ENCODE peak calls at places on chromosomes 5 and 9, in nine cellular contexts. One of them, this sample, is unnamed.

GRCh38 chr5:32342656-32343055 is 29.9 kb upstream of the MTMR12 start:
- DNase-seq in transverse colon: no peak
- DNase-seq in IMR-90: no peak
- DNase-seq in heart left ventricle: no peak
- DNase-seq in ovary: no peak
- DNase-seq in adrenal gland: no peak
- DNase-seq in HCT116: no peak
- DNase-seq in spleen: no peak
- DNase-seq in GM12878: no peak
- DNase-seq in this sample: no peak

GRCh38 chr9:37486616-37487544 is 1.1 kb downstream of the POLR1E start:
- DNase-seq in transverse colon: peak; percentile 31
- DNase-seq in IMR-90: peak; percentile 98
- DNase-seq in heart left ventricle: no peak
- DNase-seq in ovary: peak; percentile 60
- DNase-seq in adrenal gland: peak; percentile 84
- DNase-seq in HCT116: no peak
- DNase-seq in spleen: no peak
- DNase-seq in GM12878: no peak
- DNase-seq in this sample: no peak

GRCh38 chr5:27815061-27815460 is 776.7 kb upstream of the CDH9 start:
- DNase-seq in transverse colon: no peak
- DNase-seq in IMR-90: no peak
- DNase-seq in heart left ventricle: no peak
- DNase-seq in ovary: no peak
- DNase-seq in adrenal gland: no peak
- DNase-seq in HCT116: no peak
- DNase-seq in spleen: no peak
- DNase-seq in GM12878: no peak
- DNase-seq in this sample: no peak

GRCh38 chr5:115535479-115536035 is 9.0 kb downstream of the FEM1C start:
- DNase-seq in transverse colon: no peak
- DNase-seq in IMR-90: no peak
- DNase-seq in heart left ventricle: no peak
- DNase-seq in ovary: no peak
- DNase-seq in adrenal gland: no peak
- DNase-seq in HCT116: no peak
- DNase-seq in spleen: no peak
- DNase-seq in GM12878: no peak
- DNase-seq in this sample: no peak

GRCh38 chr9:134965421-134965820 is 47.7 kb upstream of the FCN1 start:
- DNase-seq in transverse colon: no peak
- DNase-seq in IMR-90: no peak
- DNase-seq in heart left ventricle: no peak
- DNase-seq in ovary: peak; percentile 17
- DNase-seq in adrenal gland: no peak
- DNase-seq in HCT116: no peak
- DNase-seq in spleen: peak; percentile 66
- DNase-seq in GM12878: no peak
- DNase-seq in this sample: no peak

GRCh38 chr9:136054146-136054545 is 40.9 kb downstream of the NACC2 start:
- DNase-seq in transverse colon: no peak
- DNase-seq in IMR-90: no peak
- DNase-seq in heart left ventricle: no peak
- DNase-seq in ovary: no peak
- DNase-seq in adrenal gland: no peak
- DNase-seq in HCT116: no peak
- DNase-seq in spleen: no peak
- DNase-seq in GM12878: no peak
- DNase-seq in this sample: no peak

GRCh38 chr5:176695073-176695472 is 47.8 kb downstream of the TSPAN17 start:
- DNase-seq in transverse colon: no peak
- DNase-seq in IMR-90: no peak
- DNase-seq in heart left ventricle: no peak
- DNase-seq in ovary: no peak
- DNase-seq in adrenal gland: no peak
- DNase-seq in HCT116: no peak
- DNase-seq in spleen: no peak
- DNase-seq in GM12878: no peak
- DNase-seq in this sample: no peak

GRCh38 chr5:17910318-17910717 is 276.1 kb downstream of the TAF11L14 start:
- DNase-seq in transverse colon: no peak
- DNase-seq in IMR-90: peak; percentile 20
- DNase-seq in heart left ventricle: no peak
- DNase-seq in ovary: no peak
- DNase-seq in adrenal gland: no peak
- DNase-seq in HCT116: no peak
- DNase-seq in spleen: no peak
- DNase-seq in GM12878: no peak
- DNase-seq in this sample: no peak

GRCh38 chr5:133261993-133262392 is 210.2 kb downstream of the HSPA4 start:
- DNase-seq in transverse colon: no peak
- DNase-seq in IMR-90: no peak
- DNase-seq in heart left ventricle: no peak
- DNase-seq in ovary: no peak
- DNase-seq in adrenal gland: no peak
- DNase-seq in HCT116: no peak
- DNase-seq in spleen: no peak
- DNase-seq in GM12878: no peak
- DNase-seq in this sample: no peak

GRCh38 chr5:133256276-133256675 is 204.5 kb downstream of the HSPA4 start:
- DNase-seq in transverse colon: no peak
- DNase-seq in IMR-90: no peak
- DNase-seq in heart left ventricle: no peak
- DNase-seq in ovary: no peak
- DNase-seq in adrenal gland: no peak
- DNase-seq in HCT116: no peak
- DNase-seq in spleen: no peak
- DNase-seq in GM12878: no peak
- DNase-seq in this sample: no peak

GRCh38 chr5:133259199-133259997 is 207.6 kb downstream of the HSPA4 start:
- DNase-seq in transverse colon: no peak
- DNase-seq in IMR-90: no peak
- DNase-seq in heart left ventricle: no peak
- DNase-seq in ovary: no peak
- DNase-seq in adrenal gland: no peak
- DNase-seq in HCT116: no peak
- DNase-seq in spleen: no peak
- DNase-seq in GM12878: no peak
- DNase-seq in this sample: peak; percentile 64

GRCh38 chr5:133257977-133258376 is 206.2 kb downstream of the HSPA4 start:
- DNase-seq in transverse colon: no peak
- DNase-seq in IMR-90: no peak
- DNase-seq in heart left ventricle: no peak
- DNase-seq in ovary: no peak
- DNase-seq in adrenal gland: no peak
- DNase-seq in HCT116: no peak
- DNase-seq in spleen: no peak
- DNase-seq in GM12878: no peak
- DNase-seq in this sample: no peak

DNA sequence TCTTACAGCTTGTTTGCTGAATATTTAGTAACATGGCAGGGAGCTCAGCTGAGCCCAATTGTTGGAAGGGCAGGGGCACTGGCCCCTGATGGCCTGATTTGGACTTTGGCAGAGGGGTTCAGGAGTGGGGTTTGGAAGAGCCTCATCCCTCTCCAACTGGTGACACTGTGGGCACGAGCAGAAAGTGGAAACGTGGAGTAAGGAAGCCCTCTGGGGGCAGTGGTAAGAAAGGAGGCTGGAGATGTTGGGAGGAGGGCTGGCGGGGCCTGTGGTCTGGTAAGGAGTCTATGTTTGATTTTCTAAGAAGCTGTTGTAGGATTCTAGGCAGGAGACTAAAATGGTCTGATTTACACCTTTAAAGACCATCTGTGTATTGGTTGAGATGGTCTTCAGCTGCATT is 208.9 kb downstream of the HSPA4 start:
- DNase-seq in transverse colon: no peak
- DNase-seq in IMR-90: no peak
- DNase-seq in heart left ventricle: no peak
- DNase-seq in ovary: no peak
- DNase-seq in adrenal gland: no peak
- DNase-seq in HCT116: no peak
- DNase-seq in spleen: no peak
- DNase-seq in GM12878: no peak
- DNase-seq in this sample: no peak
- TF ChIP-seq CTCF in transverse colon: no peak
- TF ChIP-seq CTCF in IMR-90: peak; percentile 32
- TF ChIP-seq CTCF in heart left ventricle: no peak
- TF ChIP-seq CTCF in ovary: no peak
- TF ChIP-seq CTCF in adrenal gland: no peak
- TF ChIP-seq CTCF in HCT116: no peak
- TF ChIP-seq CTCF in spleen: no peak
- TF ChIP-seq CTCF in GM12878: peak; percentile 2
- TF ChIP-seq CTCF in this sample: peak; percentile 29

DNA sequence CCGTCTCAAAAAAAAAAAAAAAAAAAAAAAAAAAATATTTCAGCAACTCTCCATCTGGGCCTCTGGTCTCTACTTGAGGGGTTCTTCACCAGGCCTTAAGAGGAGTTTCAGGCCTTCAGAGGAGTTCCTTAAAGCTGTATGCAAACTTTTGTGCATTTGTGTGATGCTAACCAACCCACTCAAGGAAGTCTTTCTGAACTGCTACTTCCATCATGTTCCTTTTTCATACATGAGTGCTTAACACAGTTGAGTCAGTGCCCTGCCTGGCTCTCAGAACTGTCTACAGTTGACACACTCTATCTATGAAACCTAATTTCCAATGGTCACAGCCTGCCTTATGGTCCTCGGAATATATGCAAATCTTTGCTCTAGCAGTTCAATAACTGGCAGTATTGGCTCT is 146.5 kb downstream of the MEF2C start:
- DNase-seq in transverse colon: no peak
- DNase-seq in IMR-90: no peak
- DNase-seq in heart left ventricle: no peak
- DNase-seq in ovary: no peak
- DNase-seq in adrenal gland: no peak
- DNase-seq in HCT116: no peak
- DNase-seq in spleen: no peak
- DNase-seq in GM12878: peak; percentile 71
- DNase-seq in this sample: no peak
- TF ChIP-seq POLR2A in transverse colon: no peak
- TF ChIP-seq POLR2A in IMR-90: no peak
- TF ChIP-seq POLR2A in heart left ventricle: no peak
- TF ChIP-seq POLR2A in ovary: no peak
- TF ChIP-seq POLR2A in adrenal gland: no peak
- TF ChIP-seq POLR2A in HCT116: no peak
- TF ChIP-seq POLR2A in spleen: no peak
- TF ChIP-seq POLR2A in GM12878: peak; percentile 23
- TF ChIP-seq POLR2A in this sample: no peak

GRCh38 chr5:112183103-112183634 is 235.9 kb downstream of the EPB41L4A start:
- DNase-seq in transverse colon: no peak
- DNase-seq in IMR-90: no peak
- DNase-seq in heart left ventricle: no peak
- DNase-seq in ovary: no peak
- DNase-seq in adrenal gland: no peak
- DNase-seq in HCT116: peak; percentile 54
- DNase-seq in spleen: no peak
- DNase-seq in GM12878: no peak
- DNase-seq in this sample: no peak

GRCh38 chr5:112189328-112189840 is 229.7 kb downstream of the EPB41L4A start:
- DNase-seq in transverse colon: no peak
- DNase-seq in IMR-90: no peak
- DNase-seq in heart left ventricle: no peak
- DNase-seq in ovary: no peak
- DNase-seq in adrenal gland: no peak
- DNase-seq in HCT116: no peak
- DNase-seq in spleen: no peak
- DNase-seq in GM12878: no peak
- DNase-seq in this sample: no peak

GRCh38 chr5:112192072-112192471 is 227.0 kb downstream of the EPB41L4A start:
- DNase-seq in transverse colon: no peak
- DNase-seq in IMR-90: no peak
- DNase-seq in heart left ventricle: no peak
- DNase-seq in ovary: no peak
- DNase-seq in adrenal gland: no peak
- DNase-seq in HCT116: no peak
- DNase-seq in spleen: no peak
- DNase-seq in GM12878: no peak
- DNase-seq in this sample: no peak

DNA sequence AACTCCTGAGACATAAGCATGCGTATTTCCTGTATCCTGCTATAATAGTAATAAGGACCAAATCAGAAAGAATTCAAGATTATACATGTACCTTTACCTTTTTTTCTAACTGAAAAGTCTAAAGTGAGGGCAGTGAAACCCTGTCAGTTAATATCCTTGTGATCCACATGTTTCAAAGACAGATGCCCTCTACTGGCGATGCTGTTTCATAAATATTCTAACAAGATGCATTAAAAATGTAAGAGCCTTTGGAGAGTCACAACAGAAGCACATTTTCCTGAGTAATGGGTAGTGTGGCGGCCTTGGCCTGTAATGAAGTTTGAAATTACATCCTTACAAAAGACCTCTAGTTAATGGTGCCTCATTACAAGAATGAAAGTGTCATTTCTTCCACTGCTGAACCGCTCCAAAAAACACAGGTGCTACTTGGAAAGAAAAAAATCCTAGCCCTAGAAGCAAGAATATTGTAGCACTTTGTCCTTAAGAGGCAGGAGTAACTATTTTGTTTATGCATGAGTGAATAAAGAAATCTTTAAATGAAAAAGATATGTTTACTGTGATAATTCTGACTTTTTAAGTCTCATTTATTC is 232.6 kb downstream of the EPB41L4A start:
- DNase-seq in transverse colon: no peak
- DNase-seq in IMR-90: peak; percentile 53
- DNase-seq in heart left ventricle: no peak
- DNase-seq in ovary: no peak
- DNase-seq in adrenal gland: no peak
- DNase-seq in HCT116: peak; percentile 53
- DNase-seq in spleen: no peak
- DNase-seq in GM12878: no peak
- DNase-seq in this sample: no peak
- TF ChIP-seq CTCF in transverse colon: peak; percentile 41
- TF ChIP-seq CTCF in IMR-90: peak; percentile 55
- TF ChIP-seq CTCF in heart left ventricle: peak; percentile 64
- TF ChIP-seq CTCF in ovary: no peak
- TF ChIP-seq CTCF in adrenal gland: peak; percentile 22
- TF ChIP-seq CTCF in HCT116: peak; percentile 51
- TF ChIP-seq CTCF in spleen: no peak
- TF ChIP-seq CTCF in GM12878: peak; percentile 56
- TF ChIP-seq CTCF in this sample: no peak

GRCh38 chr5:113514263-113514590 is 733 bp downstream of the YTHDC2 start:
- DNase-seq in transverse colon: no peak
- DNase-seq in IMR-90: no peak
- DNase-seq in heart left ventricle: no peak
- DNase-seq in ovary: no peak
- DNase-seq in adrenal gland: no peak
- DNase-seq in HCT116: no peak
- DNase-seq in spleen: no peak
- DNase-seq in GM12878: no peak
- DNase-seq in this sample: no peak

GRCh38 chr5:113510836-113511451 is 2.5 kb upstream of the YTHDC2 start:
- DNase-seq in transverse colon: no peak
- DNase-seq in IMR-90: peak; percentile 69
- DNase-seq in heart left ventricle: no peak
- DNase-seq in ovary: no peak
- DNase-seq in adrenal gland: no peak
- DNase-seq in HCT116: peak; percentile 39
- DNase-seq in spleen: no peak
- DNase-seq in GM12878: no peak
- DNase-seq in this sample: no peak

GRCh38 chr5:113508756-113509155 is 4.7 kb upstream of the YTHDC2 start:
- DNase-seq in transverse colon: no peak
- DNase-seq in IMR-90: no peak
- DNase-seq in heart left ventricle: no peak
- DNase-seq in ovary: no peak
- DNase-seq in adrenal gland: no peak
- DNase-seq in HCT116: no peak
- DNase-seq in spleen: no peak
- DNase-seq in GM12878: no peak
- DNase-seq in this sample: no peak

GRCh38 chr5:113512341-113512740 is 1.2 kb upstream of the YTHDC2 start:
- DNase-seq in transverse colon: no peak
- DNase-seq in IMR-90: no peak
- DNase-seq in heart left ventricle: no peak
- DNase-seq in ovary: no peak
- DNase-seq in adrenal gland: no peak
- DNase-seq in HCT116: no peak
- DNase-seq in spleen: no peak
- DNase-seq in GM12878: no peak
- DNase-seq in this sample: no peak

GRCh38 chr5:113513384-113514262 is at the start of gene YTHDC2:
- DNase-seq in transverse colon: peak; percentile 88
- DNase-seq in IMR-90: peak; percentile 87
- DNase-seq in heart left ventricle: peak; percentile 95
- DNase-seq in ovary: peak; percentile 93
- DNase-seq in adrenal gland: peak; percentile 95
- DNase-seq in HCT116: peak; percentile 73
- DNase-seq in spleen: peak; percentile 96
- DNase-seq in GM12878: peak; percentile 42
- DNase-seq in this sample: peak; percentile 81
- TF ChIP-seq POLR2A in transverse colon: peak; percentile 71
- TF ChIP-seq POLR2A in IMR-90: peak; percentile 81
- TF ChIP-seq POLR2A in heart left ventricle: no peak
- TF ChIP-seq POLR2A in ovary: peak; percentile 66
- TF ChIP-seq POLR2A in adrenal gland: peak; percentile 84
- TF ChIP-seq POLR2A in HCT116: peak; percentile 87
- TF ChIP-seq POLR2A in spleen: peak; percentile 18
- TF ChIP-seq POLR2A in GM12878: peak; percentile 98
- TF ChIP-seq POLR2A in this sample: peak; percentile 65